ENCODE peak calls at places on chromosomes 6 and 20, in six cellular contexts. K is CD8-positive, alpha-beta memory T cell; H is progenitor cell of endocrine pancreas; F is activated CD8-positive, alpha-beta memory T cell treated with anti-CD3 and anti-CD28 coated beads for 24 hours; N is RPMI7951; V is Calu3. S is an unnamed sample.

GRCh38 chr6:160278311-160278710 is 19.7 kb upstream of the SLC22A2 start:
- DNase-seq in K (no peak), N (no peak), F (no peak), V (no peak), H (no peak), S (no peak)

GRCh38 chr6:41119508-41119907 is 34.6 kb downstream of the TREML1 start:
- DNase-seq in F (no peak), N (no peak), K (no peak), V (no peak), H (no peak), S (no peak)

GRCh38 chr20:44576297-44576696 is 6.1 kb upstream of the PKIG start:
- DNase-seq in V (peak; percentile 21), K (peak; percentile 3), H (no peak), F (no peak), N (peak; percentile 75), S (no peak)

GRCh38 chr20:53360815-53361214 is 232.8 kb downstream of the ZNF217 start:
- DNase-seq in H (no peak), N (no peak), V (no peak), F (no peak), K (no peak), S (no peak)

GRCh38 chr20:59845472-59845871 is 88.0 kb downstream of the SYCP2 start:
- DNase-seq in H (no peak), V (no peak), K (no peak), N (no peak), F (no peak), S (no peak)

GRCh38 chr6:28940294-28940858 is 16.6 kb upstream of the TRIM27 start:
- DNase-seq in V (peak; percentile 75), N (peak; percentile 52), K (no peak), H (no peak), F (peak; percentile 86), S (peak; percentile 39)

GRCh38 chr6:95574811-95575210 is 2.5 kb upstream of the MANEA start:
- DNase-seq in F (no peak), K (no peak), N (no peak), H (no peak), V (no peak), S (no peak)

GRCh38 chr6:86331889-86332288 is 605.4 kb upstream of the HTR1E start:
- DNase-seq in F (no peak), N (no peak), H (no peak), V (no peak), K (no peak), S (no peak)

GRCh38 chr20:20859510-20859909 is 147.1 kb upstream of the RALGAPA2 start:
- DNase-seq in H (no peak), K (no peak), V (no peak), N (no peak), F (no peak), S (no peak)

GRCh38 chr6:90364291-90364690 is 67.6 kb upstream of the BACH2 start:
- DNase-seq in K (no peak), F (no peak), V (no peak), N (no peak), H (no peak), S (no peak)

GRCh38 chr20:45104786-45105185 is 3.9 kb upstream of the KCNS1 start:
- DNase-seq in V (peak; percentile 80), F (no peak), K (no peak), N (peak; percentile 97), H (no peak), S (peak; percentile 87)

GRCh38 chr20:23235173-23236027 is 115.2 kb upstream of the NXT1 start:
- DNase-seq in H (peak; percentile 39), V (peak; percentile 23), N (peak; percentile 76), K (no peak), F (no peak), S (peak; percentile 25)

GRCh38 chr6:134634952-134635351 is 314.9 kb downstream of the ALDH8A1 start:
- DNase-seq in V (no peak), F (no peak), H (no peak), K (no peak), N (no peak), S (no peak)

GRCh38 chr20:57792386-57793095 is 82.7 kb upstream of the PMEPA1 start:
- DNase-seq in F (no peak), V (no peak), N (peak; percentile 86), K (no peak), H (no peak), S (peak; percentile 9)

GRCh38 chr6:140846518-140847277 is 1286.0 kb upstream of the GJE1 start:
- DNase-seq in H (no peak), K (no peak), V (no peak), F (no peak), N (peak; percentile 8), S (peak; percentile 57)

GRCh38 chr20:31675828-31676533 is 38.3 kb downstream of the COX4I2 start:
- DNase-seq in V (no peak), N (peak; percentile 50), H (no peak), K (peak; percentile 44), F (peak; percentile 81), S (peak; percentile 37)

GRCh38 chr6:56510984-56511531 is 131.6 kb downstream of the DST start:
- DNase-seq in V (no peak), K (no peak), H (no peak), N (no peak), F (no peak), S (no peak)